ENCODE peak calls at places on chromosomes 7 and 10, in six cellular contexts. N, O, X, F, Y and V are unnamed samples.

GRCh38 chr7:47572939-47573757 is 8.8 kb downstream of the TNS3 start:
- DNase-seq in N (no peak), O (no peak), X (no peak), F (no peak), Y (no peak), V (no peak)

GRCh38 chr7:36232971-36233550 is 80.0 kb downstream of the EEPD1 start:
- DNase-seq in N (no peak), O (no peak), X (no peak), F (peak; percentile 18), Y (peak; percentile 24), V (no peak)

GRCh38 chr7:93719546-93719945 is 145.0 kb upstream of the CALCR start:
- DNase-seq in N (peak; percentile 8), O (no peak), X (no peak), F (peak; percentile 98), Y (peak; percentile 97), V (no peak)

GRCh38 chr10:102775201-102775972 is 31.6 kb downstream of the WBP1L start:
- DNase-seq in N (no peak), O (no peak), X (no peak), F (no peak), Y (no peak), V (no peak)

GRCh38 chr7:153005750-153006149 is 246.2 kb downstream of the ACTR3B start:
- DNase-seq in N (no peak), O (no peak), X (no peak), F (no peak), Y (no peak), V (no peak)

GRCh38 chr7:69256634-69257081 is 341.6 kb upstream of the AUTS2 start:
- DNase-seq in N (no peak), O (no peak), X (no peak), F (peak; percentile 69), Y (peak; percentile 68), V (no peak)

GRCh38 chr7:158411232-158411950 is 176.2 kb downstream of the PTPRN2 start:
- DNase-seq in N (no peak), O (no peak), X (no peak), F (no peak), Y (no peak), V (no peak)

GRCh38 chr7:29807179-29807841 is 1.0 kb downstream of the WIPF3 start:
- DNase-seq in N (no peak), O (no peak), X (peak; percentile 41), F (no peak), Y (no peak), V (peak; percentile 50)

GRCh38 chr10:4691301-4691700 is 134.7 kb upstream of the AKR1E2 start:
- DNase-seq in N (peak; percentile 54), O (no peak), X (no peak), F (peak; percentile 26), Y (peak; percentile 40), V (no peak)

GRCh38 chr7:124155400-124156022 is 122.6 kb upstream of the TMEM229A start:
- DNase-seq in N (peak; percentile 36), O (no peak), X (no peak), F (no peak), Y (peak; percentile 3), V (no peak)

GRCh38 chr7:76233538-76234281 is 32.0 kb downstream of the SRRM3 start:
- DNase-seq in N (no peak), O (no peak), X (no peak), F (no peak), Y (no peak), V (no peak)

GRCh38 chr7:134899729-134900128 is 86.6 kb upstream of the AGBL3 start:
- DNase-seq in N (peak; percentile 87), O (no peak), X (no peak), F (peak; percentile 78), Y (peak; percentile 84), V (no peak)

GRCh38 chr10:59098387-59098786 is 78.1 kb upstream of the PHYHIPL start:
- DNase-seq in N (peak; percentile 47), O (no peak), X (no peak), F (peak; percentile 66), Y (peak; percentile 67), V (no peak)

GRCh38 chr10:12622691-12623090 is 273.3 kb downstream of the CAMK1D start:
- DNase-seq in N (no peak), O (no peak), X (no peak), F (no peak), Y (no peak), V (no peak)

GRCh38 chr7:129906700-129907099 is 46.1 kb downstream of the UBE2H start:
- DNase-seq in N (no peak), O (no peak), X (no peak), F (peak; percentile 87), Y (peak; percentile 85), V (no peak)

GRCh38 chr7:66050990-66051424 is 24.6 kb upstream of the ASL start:
- DNase-seq in N (peak; percentile 99), O (no peak), X (no peak), F (peak; percentile 89), Y (peak; percentile 92), V (no peak)

GRCh38 chr7:5523052-5523711 is 99.5 kb upstream of the TNRC18 start:
- DNase-seq in N (peak; percentile 52), O (peak; percentile 35), X (no peak), F (no peak), Y (peak; percentile 59), V (no peak)

GRCh38 chr10:101063162-101063525 is 1.4 kb downstream of the KAZALD1 start:
- DNase-seq in N (no peak), O (no peak), X (peak; percentile 30), F (no peak), Y (no peak), V (no peak)

GRCh38 chr7:137606061-137606674 is 240.6 kb downstream of the DGKI start:
- DNase-seq in N (peak; percentile 54), O (no peak), X (no peak), F (peak; percentile 33), Y (peak; percentile 50), V (no peak)

GRCh38 chr10:24616536-24616935 is 107.2 kb downstream of the ARHGAP21 start:
- DNase-seq in N (peak; percentile 50), O (no peak), X (no peak), F (peak; percentile 22), Y (peak; percentile 40), V (no peak)

GRCh38 chr7:25624001-25624400 is 395.7 kb upstream of the NPVF start:
- DNase-seq in N (peak; percentile 14), O (no peak), X (no peak), F (no peak), Y (peak; percentile 3), V (no peak)

GRCh38 chr7:131897016-131897789 is 340.8 kb upstream of the PODXL start:
- DNase-seq in N (peak; percentile 7), O (no peak), X (no peak), F (peak; percentile 93), Y (peak; percentile 96), V (peak; percentile 50)

GRCh38 chr7:25967278-25968204 is 184.5 kb upstream of the NFE2L3 start:
- DNase-seq in N (no peak), O (no peak), X (no peak), F (no peak), Y (no peak), V (no peak)

GRCh38 chr10:18140149-18140956 is at the start of gene CACNB2:
- DNase-seq in N (peak; percentile 47), O (no peak), X (peak; percentile 55), F (peak; percentile 53), Y (peak; percentile 69), V (peak; percentile 79)

GRCh38 chr10:31522820-31523219 is 203.8 kb downstream of the ZEB1 start:
- DNase-seq in N (no peak), O (no peak), X (no peak), F (no peak), Y (no peak), V (no peak)

GRCh38 chr10:104353325-104354048 is at the start of gene CFAP58:
- DNase-seq in N (peak; percentile 92), O (peak; percentile 92), X (peak; percentile 97), F (peak; percentile 62), Y (peak; percentile 75), V (peak; percentile 93)

GRCh38 chr7:131688738-131689661 is 132.6 kb upstream of the PODXL start:
- DNase-seq in N (peak; percentile 56), O (peak; percentile 63), X (peak; percentile 85), F (peak; percentile 9), Y (peak; percentile 14), V (peak; percentile 87)

GRCh38 chr10:111114931-111115500 is 38.2 kb downstream of the ADRA2A start:
- DNase-seq in N (no peak), O (no peak), X (no peak), F (no peak), Y (no peak), V (no peak)

GRCh38 chr10:34526758-34527730 is 288.1 kb downstream of the PARD3 start:
- DNase-seq in N (peak; percentile 81), O (no peak), X (no peak), F (peak; percentile 99), Y (peak; percentile 99), V (no peak)
- TF ChIP-seq CTCF in N (no peak), O (no peak), X (no peak), F (peak; percentile 26), Y (peak; percentile 31), V (no peak)

GRCh38 chr7:15555385-15555859 is 6.4 kb downstream of the AGMO start:
- DNase-seq in N (peak; percentile 81), O (no peak), X (no peak), F (no peak), Y (no peak), V (no peak)
- TF ChIP-seq CTCF in N (peak; percentile 28), O (no peak), X (no peak), F (no peak), Y (no peak), V (no peak)

DNA sequence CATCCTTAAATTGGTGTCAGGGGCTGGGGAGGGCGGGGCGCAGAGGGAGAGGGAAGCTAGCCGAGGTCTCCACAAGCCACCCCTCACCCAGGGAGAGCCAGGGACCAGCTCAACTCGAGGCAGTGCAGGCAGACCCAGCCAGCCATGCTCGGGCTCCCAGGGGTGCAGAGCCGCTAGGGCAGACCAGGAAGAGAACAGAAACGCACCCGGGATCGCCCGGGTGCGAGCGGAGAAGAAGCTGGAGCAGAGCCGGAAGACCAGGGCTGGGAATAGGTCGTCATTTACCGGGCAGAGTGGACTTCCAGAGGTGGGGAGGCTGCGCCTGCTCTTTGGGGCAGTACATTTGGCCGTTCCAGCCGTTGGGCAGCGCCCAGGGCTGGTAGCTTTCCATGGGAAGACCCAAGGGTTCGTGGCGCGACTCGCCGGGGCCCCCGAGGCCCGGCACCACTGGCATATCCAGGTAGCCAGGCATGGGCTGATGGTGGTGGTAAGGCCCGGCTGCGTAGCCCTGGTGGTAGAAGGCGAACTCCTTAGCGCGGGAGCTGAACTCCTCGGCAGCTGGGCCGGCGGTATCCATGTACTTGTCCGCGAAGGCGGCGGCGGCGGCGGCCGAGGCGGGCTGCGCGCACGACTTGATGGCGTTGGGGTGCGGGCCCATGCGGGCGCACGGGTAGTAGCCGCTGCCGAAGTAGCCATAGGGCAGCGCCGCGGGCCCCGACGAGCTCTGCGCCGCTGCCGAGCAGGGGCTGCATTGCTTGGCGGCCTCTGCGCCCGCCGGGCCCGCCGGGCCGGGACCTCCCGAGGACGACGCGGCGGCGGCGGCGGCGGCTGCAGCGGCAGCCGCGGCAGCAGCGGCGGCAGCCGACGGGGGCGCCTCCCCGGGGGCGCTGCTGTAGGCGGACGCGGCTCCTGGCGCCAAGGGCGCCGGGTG is 755 bp downstream of the HOXA13 start:
- DNase-seq in N (no peak), O (no peak), X (no peak), F (no peak), Y (no peak), V (peak; percentile 60)
- TF ChIP-seq CTCF in N (no peak), O (no peak), X (no peak), F (no peak), Y (no peak), V (no peak)

DNA sequence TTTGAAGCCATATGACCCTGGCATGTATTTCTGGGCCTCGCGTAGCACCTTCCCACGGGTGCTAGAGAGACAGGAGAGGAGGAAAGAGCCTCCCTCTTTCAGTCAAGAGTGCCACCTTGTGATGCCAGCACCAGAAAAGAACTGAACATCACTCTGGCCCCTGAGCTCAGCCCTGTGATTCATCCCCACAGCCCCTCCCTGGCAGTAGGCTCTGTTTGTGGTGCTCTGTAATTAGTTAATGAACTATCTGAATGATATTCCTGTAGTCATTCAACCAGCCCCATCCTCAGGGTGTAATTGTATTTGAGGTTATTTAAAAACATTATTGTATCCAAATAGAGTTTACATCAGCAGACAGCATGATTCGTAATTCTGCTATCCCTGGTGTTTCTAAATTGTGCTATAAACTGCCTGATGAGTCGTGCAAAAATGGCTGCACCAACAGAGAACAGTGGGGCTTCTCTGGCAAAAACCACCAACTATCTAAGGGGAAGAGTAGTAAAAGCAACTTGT is 23.5 kb upstream of the TIAL1 start:
- DNase-seq in N (peak; percentile 25), O (no peak), X (no peak), F (peak; percentile 14), Y (peak; percentile 22), V (no peak)
- TF ChIP-seq CTCF in N (no peak), O (no peak), X (no peak), F (no peak), Y (no peak), V (no peak)